ENCODE peak calls at places on chromosomes 13 and 19, in six cellular contexts. V is HT1080, W is CD14-positive monocyte, M is cardiac muscle cell, N is GM03348, Q is D341Med. H is an unnamed sample.

GRCh38 chr13:110421696-110422395 is 114.8 kb downstream of the COL4A2 start:
- DNase-seq in V (peak; percentile 75), W (no peak), M (no peak), N (peak; percentile 54), Q (no peak), H (no peak)

GRCh38 chr19:13814550-13814949 is 19.3 kb downstream of the ZSWIM4 start:
- DNase-seq in V (no peak), W (no peak), M (no peak), N (no peak), Q (no peak), H (no peak)

GRCh38 chr19:39408392-39409206 is 2.0 kb downstream of the ZFP36 start:
- DNase-seq in V (no peak), W (no peak), M (no peak), N (no peak), Q (no peak), H (no peak)

GRCh38 chr13:110499621-110500281 is 61.8 kb downstream of the RAB20 start:
- DNase-seq in V (peak; percentile 90), W (no peak), M (no peak), N (peak; percentile 71), Q (peak; percentile 43), H (peak; percentile 83)

GRCh38 chr13:113483504-113484287 is 6.8 kb downstream of the DCUN1D2 start:
- DNase-seq in V (no peak), W (no peak), M (no peak), N (no peak), Q (no peak), H (no peak)

GRCh38 chr19:7507884-7508283 is 8.0 kb upstream of the ZNF358 start:
- DNase-seq in V (peak; percentile 81), W (peak; percentile 94), M (no peak), N (peak; percentile 89), Q (peak; percentile 39), H (peak; percentile 91)

GRCh38 chr19:54549224-54549623 is 24.4 kb upstream of the LILRA2 start:
- DNase-seq in V (no peak), W (no peak), M (no peak), N (no peak), Q (no peak), H (no peak)

GRCh38 chr13:95902736-95903135 is 150.5 kb downstream of the UGGT2 start:
- DNase-seq in V (no peak), W (no peak), M (no peak), N (no peak), Q (no peak), H (no peak)

GRCh38 chr13:73107459-73107858 is 48.7 kb downstream of the KLF5 start:
- DNase-seq in V (no peak), W (no peak), M (no peak), N (no peak), Q (peak; percentile 64), H (no peak)

GRCh38 chr19:13849991-13850909 is 26.7 kb upstream of the NANOS3 start:
- DNase-seq in V (peak; percentile 66), W (peak; percentile 79), M (peak; percentile 56), N (peak; percentile 82), Q (peak; percentile 82), H (peak; percentile 68)

GRCh38 chr19:3107658-3108057 is 13.5 kb downstream of the GNA11 start:
- DNase-seq in V (no peak), W (no peak), M (no peak), N (no peak), Q (no peak), H (no peak)

GRCh38 chr19:31338069-31338767 is 11.0 kb downstream of the TSHZ3 start:
- DNase-seq in V (no peak), W (no peak), M (peak; percentile 79), N (peak; percentile 29), Q (peak; percentile 79), H (peak; percentile 52)

GRCh38 chr13:74132152-74132767 is 1.9 kb downstream of the KLF12 start:
- DNase-seq in V (no peak), W (no peak), M (no peak), N (no peak), Q (no peak), H (no peak)

GRCh38 chr19:38061294-38061693 is 154.3 kb downstream of the SIPA1L3 start:
- DNase-seq in V (peak; percentile 93), W (no peak), M (no peak), N (peak; percentile 90), Q (no peak), H (peak; percentile 93)

GRCh38 chr19:9953802-9954542 is 17.7 kb upstream of the OLFM2 start:
- DNase-seq in V (no peak), W (no peak), M (no peak), N (no peak), Q (no peak), H (no peak)

GRCh38 chr19:13557756-13558398 is 51.6 kb upstream of the CACNA1A start:
- DNase-seq in V (no peak), W (no peak), M (no peak), N (no peak), Q (no peak), H (no peak)

GRCh38 chr13:102003848-102004570 is 397.8 kb downstream of the FGF14 start:
- DNase-seq in V (no peak), W (no peak), M (no peak), N (no peak), Q (no peak), H (no peak)

GRCh38 chr13:108463365-108463764 is 166.0 kb upstream of the MYO16 start:
- DNase-seq in V (peak; percentile 95), W (no peak), M (no peak), N (peak; percentile 67), Q (no peak), H (no peak)

GRCh38 chr13:33194820-33195692 is 90.5 kb downstream of the STARD13 start:
- DNase-seq in V (peak; percentile 61), W (no peak), M (no peak), N (no peak), Q (no peak), H (peak; percentile 59)

GRCh38 chr13:37211542-37211941 is 106.1 kb upstream of the CSNK1A1L start:
- DNase-seq in V (no peak), W (no peak), M (no peak), N (no peak), Q (no peak), H (no peak)

GRCh38 chr13:30241537-30241936 is 65.8 kb downstream of the KATNAL1 start:
- DNase-seq in V (no peak), W (no peak), M (no peak), N (no peak), Q (no peak), H (no peak)

GRCh38 chr19:50798116-50798942 is 8.1 kb downstream of the ACP4 start:
- DNase-seq in V (no peak), W (no peak), M (no peak), N (no peak), Q (no peak), H (no peak)

GRCh38 chr19:1206063-1206732 is 620 bp downstream of the STK11 start:
- DNase-seq in V (no peak), W (no peak), M (peak; percentile 35), N (no peak), Q (no peak), H (no peak)

GRCh38 chr19:38975214-38975860 is at the start of gene FBXO17:
- DNase-seq in V (peak; percentile 64), W (no peak), M (peak; percentile 75), N (peak; percentile 88), Q (peak; percentile 83), H (peak; percentile 72)

GRCh38 chr19:48553676-48554384 is 1.9 kb downstream of the SULT2B1 start:
- DNase-seq in V (peak; percentile 71), W (no peak), M (peak; percentile 17), N (peak; percentile 41), Q (no peak), H (peak; percentile 27)

GRCh38 chr19:19860756-19861390 is 4.8 kb upstream of the ZNF253 start:
- DNase-seq in V (no peak), W (no peak), M (peak; percentile 86), N (peak; percentile 2), Q (no peak), H (no peak)

GRCh38 chr13:75800545-75800944 is 164.4 kb downstream of the LMO7 start:
- DNase-seq in V (no peak), W (no peak), M (peak; percentile 23), N (no peak), Q (no peak), H (no peak)

GRCh38 chr13:37023871-37024270 is 23.3 kb downstream of the EXOSC8 start:
- DNase-seq in V (peak; percentile 20), W (no peak), M (no peak), N (peak; percentile 58), Q (no peak), H (peak; percentile 4)

GRCh38 chr19:58399903-58400637 is 4.6 kb downstream of the RNF225 start:
- DNase-seq in V (no peak), W (no peak), M (no peak), N (peak; percentile 37), Q (no peak), H (peak; percentile 28)